ENCODE peak calls at places on chromosomes 5 and 9, in eight cellular contexts. O, P, K, G, C, L, W and M are unnamed samples.

GRCh38 chr5:86376214-86376613 is 241.5 kb upstream of the COX7C start:
- DNase-seq in O (no peak), P (no peak), K (no peak), G (no peak), C (no peak), L (no peak), W (no peak), M (no peak)

GRCh38 chr5:160353379-160353778 is 17.0 kb downstream of the C1QTNF2 start:
- DNase-seq in O (no peak), P (no peak), K (peak; percentile 83), G (no peak), C (no peak), L (no peak), W (no peak), M (peak; percentile 79)

GRCh38 chr9:21311888-21312287 is 6.8 kb upstream of the IFNA5 start:
- DNase-seq in O (no peak), P (no peak), K (no peak), G (no peak), C (no peak), L (no peak), W (no peak), M (no peak)

GRCh38 chr5:37437716-37438115 is 58.6 kb downstream of the WDR70 start:
- DNase-seq in O (no peak), P (no peak), K (no peak), G (no peak), C (peak; percentile 6), L (no peak), W (peak; percentile 46), M (no peak)

GRCh38 chr5:144585716-144586115 is 415.0 kb downstream of the KCTD16 start:
- DNase-seq in O (no peak), P (no peak), K (no peak), G (no peak), C (no peak), L (no peak), W (no peak), M (no peak)

GRCh38 chr5:67451640-67452279 is 255.2 kb upstream of the CD180 start:
- DNase-seq in O (peak; percentile 16), P (no peak), K (no peak), G (no peak), C (no peak), L (no peak), W (no peak), M (no peak)

GRCh38 chr9:70250221-70250620 is 8.6 kb upstream of the SMC5 start:
- DNase-seq in O (no peak), P (no peak), K (no peak), G (no peak), C (no peak), L (no peak), W (no peak), M (no peak)

GRCh38 chr9:15965246-15965745 is 412.5 kb downstream of the CCDC171 start:
- DNase-seq in O (no peak), P (no peak), K (no peak), G (no peak), C (no peak), L (no peak), W (peak; percentile 10), M (no peak)

GRCh38 chr9:16521868-16522381 is 348.5 kb downstream of the BNC2 start:
- DNase-seq in O (no peak), P (no peak), K (peak; percentile 68), G (peak; percentile 55), C (peak; percentile 88), L (peak; percentile 84), W (peak; percentile 88), M (peak; percentile 49)

GRCh38 chr5:139725073-139725830 is 70.4 kb upstream of the PSD2 start:
- DNase-seq in O (no peak), P (no peak), K (peak; percentile 86), G (peak; percentile 76), C (peak; percentile 93), L (peak; percentile 35), W (peak; percentile 72), M (peak; percentile 98)

GRCh38 chr9:109411818-109412352 is 86.2 kb downstream of the PTPN3 start:
- DNase-seq in O (peak; percentile 45), P (no peak), K (no peak), G (no peak), C (peak; percentile 70), L (peak; percentile 15), W (peak; percentile 72), M (peak; percentile 86)

GRCh38 chr9:86891886-86892437 is 55.3 kb downstream of the GAS1 start:
- DNase-seq in O (no peak), P (no peak), K (no peak), G (no peak), C (no peak), L (no peak), W (peak; percentile 65), M (no peak)

GRCh38 chr5:6404129-6404528 is 25.8 kb upstream of the MED10 start:
- DNase-seq in O (peak; percentile 28), P (no peak), K (no peak), G (no peak), C (peak; percentile 63), L (no peak), W (peak; percentile 7), M (no peak)

GRCh38 chr5:81752644-81752963 is 1.7 kb upstream of the SSBP2 start:
- DNase-seq in O (no peak), P (no peak), K (no peak), G (no peak), C (no peak), L (no peak), W (no peak), M (no peak)

GRCh38 chr9:114981095-114981494 is 50.7 kb upstream of the TNFSF8 start:
- DNase-seq in O (no peak), P (no peak), K (no peak), G (no peak), C (peak; percentile 32), L (peak; percentile 84), W (no peak), M (peak; percentile 30)

GRCh38 chr5:96680759-96681158 is 18.6 kb downstream of the CAST start:
- DNase-seq in O (no peak), P (no peak), K (peak; percentile 54), G (no peak), C (no peak), L (no peak), W (no peak), M (peak; percentile 76)

GRCh38 chr5:96683392-96683791 is 21.2 kb downstream of the CAST start:
- DNase-seq in O (no peak), P (no peak), K (no peak), G (no peak), C (no peak), L (no peak), W (no peak), M (peak; percentile 21)

GRCh38 chr5:96675882-96676281 is 13.7 kb downstream of the CAST start:
- DNase-seq in O (no peak), P (no peak), K (no peak), G (no peak), C (no peak), L (no peak), W (no peak), M (no peak)

GRCh38 chr5:96677496-96677895 is 15.3 kb downstream of the CAST start:
- DNase-seq in O (no peak), P (no peak), K (no peak), G (no peak), C (no peak), L (no peak), W (no peak), M (no peak)

GRCh38 chr5:96679293-96679692 is 17.1 kb downstream of the CAST start:
- DNase-seq in O (peak; percentile 63), P (no peak), K (no peak), G (no peak), C (no peak), L (no peak), W (no peak), M (no peak)
- H3K27ac ChIP-seq in O (peak overlapping the region; percentile 55), P (no peak overlapping the region), K (no peak overlapping the region), G (no peak overlapping the region), C (no peak overlapping the region), L (no peak overlapping the region), W (no peak overlapping the region), M (peak overlapping the region; percentile 15)

GRCh38 chr5:173907686-173908371 is 19.7 kb downstream of the CPEB4 start:
- DNase-seq in O (peak; percentile 14), P (no peak), K (no peak), G (no peak), C (peak; percentile 78), L (peak; percentile 46), W (no peak), M (peak; percentile 49)
- H3K27ac ChIP-seq in O (peak overlapping the region; percentile 94), P (peak overlapping the region; percentile 20), K (no peak overlapping the region), G (no peak overlapping the region), C (peak overlapping the region; percentile 28), L (no peak overlapping the region), W (peak overlapping the region; percentile 52), M (no peak overlapping the region)

DNA sequence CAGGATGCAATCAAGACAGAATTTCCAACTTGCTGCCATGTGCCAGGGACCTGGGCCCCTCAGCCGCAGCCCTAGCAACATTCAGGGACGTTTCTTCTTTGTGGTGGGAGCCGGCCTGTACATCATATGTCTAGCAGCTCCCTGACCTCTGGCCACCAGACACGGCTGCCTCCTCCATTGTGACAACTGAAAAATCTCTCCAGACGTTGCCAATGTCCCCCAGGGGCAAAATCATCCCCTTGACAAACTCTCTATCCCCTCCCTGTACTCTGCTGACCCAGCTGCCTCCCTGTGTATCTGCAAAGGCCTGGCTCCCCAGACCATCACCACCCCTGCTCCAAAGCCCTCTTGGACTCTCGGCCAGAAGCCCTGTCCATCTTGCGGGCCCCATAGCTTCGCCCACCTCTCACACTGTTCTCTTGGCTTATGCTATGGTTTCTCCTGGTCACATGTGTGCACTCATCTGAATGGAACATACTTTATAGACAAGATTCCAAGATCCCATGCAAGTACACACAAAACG is 40.8 kb downstream of the BICD2 start:
- DNase-seq in O (no peak), P (peak; percentile 30), K (no peak), G (no peak), C (no peak), L (no peak), W (no peak), M (peak; percentile 65)
- H3K27ac ChIP-seq in O (no peak overlapping the region), P (no peak overlapping the region), K (no peak overlapping the region), G (no peak overlapping the region), C (no peak overlapping the region), L (peak overlapping the region; percentile 9), W (no peak overlapping the region), M (no peak overlapping the region)

GRCh38 chr5:90557871-90558270 is 726 bp upstream of the ADGRV1 start:
- DNase-seq in O (peak; percentile 19), P (no peak), K (no peak), G (no peak), C (no peak), L (peak; percentile 21), W (no peak), M (no peak)

GRCh38 chr5:90558344-90559192 is at the start of gene ADGRV1:
- DNase-seq in O (peak; percentile 95), P (no peak), K (no peak), G (peak; percentile 37), C (peak; percentile 30), L (peak; percentile 99), W (peak; percentile 55), M (no peak)

GRCh38 chr5:90554358-90555006 is 4.1 kb upstream of the ADGRV1 start:
- DNase-seq in O (no peak), P (no peak), K (no peak), G (no peak), C (no peak), L (no peak), W (no peak), M (no peak)

GRCh38 chr5:90555666-90556065 is 2.9 kb upstream of the ADGRV1 start:
- DNase-seq in O (no peak), P (no peak), K (no peak), G (no peak), C (no peak), L (no peak), W (no peak), M (no peak)

DNA sequence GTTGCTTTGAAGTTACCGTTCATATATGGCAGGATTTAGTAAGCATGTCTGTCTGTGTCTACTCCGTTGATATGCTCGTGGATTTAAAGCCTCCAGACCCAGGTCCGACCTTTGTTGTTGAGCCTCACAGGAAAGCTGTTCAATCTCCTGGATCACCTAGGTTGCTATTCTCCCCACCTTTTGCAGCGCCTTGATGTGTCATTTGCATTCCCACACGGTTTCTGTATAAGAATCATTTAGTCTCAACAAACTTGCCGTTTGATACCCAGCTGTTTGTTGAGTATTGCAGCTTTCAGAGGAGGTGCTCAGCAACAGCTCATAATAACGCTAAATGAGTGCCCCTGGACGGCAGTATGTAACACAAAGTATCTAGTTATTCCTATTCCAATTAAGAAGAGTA is 1.2 kb upstream of the ADGRV1 start:
- DNase-seq in O (no peak), P (no peak), K (no peak), G (no peak), C (no peak), L (peak; percentile 15), W (no peak), M (no peak)
- H3K27ac ChIP-seq in O (no peak overlapping the region), P (no peak overlapping the region), K (no peak overlapping the region), G (no peak overlapping the region), C (no peak overlapping the region), L (no peak overlapping the region), W (no peak overlapping the region), M (no peak overlapping the region)